ENCODE peak calls at places on chromosomes 2 and 18, in six cellular contexts. K, X, B, U, R and P are unnamed samples.

GRCh38 chr2:128421861-128422311 is 103.2 kb upstream of the HS6ST1 start:
- DNase-seq in K (no peak), X (no peak), B (no peak), U (peak), R (no peak), P (no peak)

GRCh38 chr2:177529166-177529565 is 136.6 kb downstream of the AGPS start:
- DNase-seq in K (no peak), X (no peak), B (no peak), U (no peak), R (no peak), P (no peak)

GRCh38 chr2:120239488-120240287 is 13.0 kb upstream of the RALB start:
- DNase-seq in K (no peak), X (peak), B (peak), U (peak), R (peak), P (peak)

GRCh38 chr2:18987592-18988073 is 370.8 kb downstream of the OSR1 start:
- DNase-seq in K (peak), X (peak), B (peak), U (peak), R (peak), P (peak)

GRCh38 chr2:200352631-200353030 is 46.1 kb downstream of the SPATS2L start:
- DNase-seq in K (peak), X (no peak), B (no peak), U (no peak), R (peak), P (peak)

GRCh38 chr18:4468515-4468914 is 13.4 kb upstream of the DLGAP1 start:
- DNase-seq in K (no peak), X (no peak), B (no peak), U (no peak), R (no peak), P (no peak)

GRCh38 chr2:168179592-168179991 is 67.8 kb downstream of the STK39 start:
- DNase-seq in K (no peak), X (no peak), B (no peak), U (no peak), R (no peak), P (no peak)

GRCh38 chr2:199830531-199830930 is 20.5 kb downstream of the FTCDNL1 start:
- DNase-seq in K (no peak), X (peak), B (no peak), U (no peak), R (peak), P (no peak)

GRCh38 chr18:58942486-58942885 is 77.8 kb downstream of the ZNF532 start:
- DNase-seq in K (no peak), X (peak), B (no peak), U (no peak), R (peak), P (no peak)

GRCh38 chr2:33903701-33904100 is 304.6 kb upstream of the FAM98A start:
- DNase-seq in K (no peak), X (no peak), B (no peak), U (no peak), R (no peak), P (no peak)

GRCh38 chr2:69495008-69495407 is 57.8 kb upstream of the NFU1 start:
- DNase-seq in K (no peak), X (no peak), B (no peak), U (no peak), R (no peak), P (no peak)

GRCh38 chr2:66525609-66526008 is 90.7 kb downstream of the MEIS1 start:
- DNase-seq in K (peak), X (no peak), B (no peak), U (no peak), R (no peak), P (no peak)

GRCh38 chr2:46690825-46691224 is 211.5 kb downstream of the TMEM247 start:
- DNase-seq in K (no peak), X (peak), B (peak), U (no peak), R (peak), P (no peak)

GRCh38 chr2:71153585-71153984 is 23.2 kb downstream of the MPHOSPH10 start:
- DNase-seq in K (no peak), X (no peak), B (no peak), U (no peak), R (no peak), P (no peak)

GRCh38 chr2:202494300-202494699 is 118.2 kb downstream of the BMPR2 start:
- DNase-seq in K (peak), X (peak), B (peak), U (no peak), R (peak), P (peak)

GRCh38 chr2:96072746-96073145 is 38.0 kb upstream of the GPAT2 start:
- DNase-seq in K (no peak), X (no peak), B (no peak), U (no peak), R (no peak), P (no peak)

GRCh38 chr18:79850731-79851130 is 53.0 kb downstream of the KCNG2 start:
- DNase-seq in K (no peak), X (no peak), B (no peak), U (peak), R (no peak), P (no peak)

GRCh38 chr2:193806088-193806774 is 1611.5 kb upstream of the TMEFF2 start:
- DNase-seq in K (no peak), X (peak), B (no peak), U (no peak), R (peak), P (no peak)

GRCh38 chr18:10270160-10270571 is 184.3 kb upstream of the APCDD1 start:
- DNase-seq in K (no peak), X (peak), B (no peak), U (peak), R (peak), P (no peak)

GRCh38 chr2:203682688-203683130 is 23.7 kb upstream of the CD28 start:
- DNase-seq in K (no peak), X (peak), B (no peak), U (no peak), R (peak), P (peak)

GRCh38 chr2:190637331-190637734 is 11.6 kb upstream of the NAB1 start:
- DNase-seq in K (peak), X (peak), B (peak), U (no peak), R (peak), P (no peak)
- H3K4me3 ChIP-seq in K (no peak), X (no peak), B (no peak), U (no peak), R (no peak), P (no peak)

GRCh38 chr18:78623142-78623541 is 356.5 kb upstream of the SALL3 start:
- DNase-seq in K (no peak), X (no peak), B (no peak), U (peak), R (no peak), P (no peak)

GRCh38 chr18:78627546-78628315 is 351.9 kb upstream of the SALL3 start:
- DNase-seq in K (no peak), X (no peak), B (no peak), U (no peak), R (no peak), P (no peak)

GRCh38 chr18:78624646-78625279 is 354.9 kb upstream of the SALL3 start:
- DNase-seq in K (no peak), X (no peak), B (no peak), U (peak), R (no peak), P (no peak)

GRCh38 chr18:78625446-78625845 is 354.2 kb upstream of the SALL3 start:
- DNase-seq in K (no peak), X (no peak), B (no peak), U (peak), R (no peak), P (no peak)

GRCh38 chr18:78625895-78626294 is 353.7 kb upstream of the SALL3 start:
- DNase-seq in K (no peak), X (no peak), B (no peak), U (no peak), R (no peak), P (no peak)
- H3K4me3 ChIP-seq in K (no peak), X (no peak), B (no peak), U (no peak), R (no peak), P (no peak)

DNA sequence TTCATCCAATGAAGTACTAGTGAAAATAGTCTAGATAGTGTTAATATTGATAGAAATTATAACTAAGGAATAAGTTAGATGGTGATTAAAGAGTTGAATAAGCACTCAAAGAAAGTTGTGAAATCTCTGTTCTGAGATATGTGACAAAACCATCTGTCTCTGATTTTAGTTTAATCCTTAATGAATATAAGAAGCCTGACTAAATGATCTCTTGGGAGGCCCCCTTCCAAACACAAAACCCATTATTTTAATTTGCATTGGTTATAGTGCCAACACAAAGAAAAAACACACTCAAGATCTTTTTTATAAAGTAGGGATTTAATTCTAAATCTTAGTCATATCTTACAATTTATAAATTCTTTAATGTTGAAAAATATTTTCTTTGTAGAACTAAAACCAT is 34.0 kb downstream of the SCN2A start:
- DNase-seq in K (no peak), X (no peak), B (no peak), U (no peak), R (no peak), P (no peak)
- H3K4me3 ChIP-seq in K (no peak), X (no peak), B (no peak), U (no peak), R (no peak), P (no peak)

GRCh38 chr2:215422676-215423075 is 13.2 kb downstream of the FN1 start:
- DNase-seq in K (no peak), X (no peak), B (no peak), U (no peak), R (peak), P (no peak)

GRCh38 chr2:215425021-215425782 is 10.7 kb downstream of the FN1 start:
- DNase-seq in K (no peak), X (peak), B (no peak), U (no peak), R (peak), P (no peak)

GRCh38 chr2:215421859-215422461 is 13.9 kb downstream of the FN1 start:
- DNase-seq in K (peak), X (no peak), B (no peak), U (no peak), R (peak), P (no peak)

GRCh38 chr2:215423234-215423633 is 12.6 kb downstream of the FN1 start:
- DNase-seq in K (no peak), X (peak), B (no peak), U (no peak), R (peak), P (no peak)

DNA sequence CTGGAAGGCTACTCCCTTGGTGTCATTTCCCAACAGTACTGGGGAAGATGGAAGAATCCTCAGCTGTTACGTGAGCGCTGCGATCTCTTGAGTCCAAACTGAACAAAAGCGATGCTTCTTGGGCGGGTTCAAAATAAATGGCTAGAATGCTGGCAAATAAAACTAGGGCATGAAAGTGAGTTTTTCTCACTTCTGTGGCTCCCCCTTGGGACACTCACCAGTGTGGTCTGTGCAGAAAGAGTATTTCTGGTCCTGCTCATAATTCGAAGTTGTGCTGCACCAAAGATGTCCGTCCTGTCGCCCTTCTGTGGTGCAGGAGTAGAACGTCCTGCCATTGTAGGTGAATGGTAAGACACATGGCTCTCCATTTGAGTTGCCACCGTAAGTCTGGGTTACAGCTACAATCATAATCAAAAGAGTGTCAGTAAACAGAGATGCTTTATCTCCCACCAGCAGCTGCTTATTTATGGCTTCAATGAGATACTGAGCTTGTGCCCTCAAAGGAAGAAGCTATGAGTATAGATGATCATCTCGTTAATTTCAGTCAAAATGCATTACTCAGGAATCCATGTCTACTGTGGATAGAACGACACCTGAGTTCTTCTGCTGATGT is 11.8 kb downstream of the FN1 start:
- DNase-seq in K (no peak), X (peak), B (no peak), U (no peak), R (peak), P (no peak)
- H3K4me3 ChIP-seq in K (no peak), X (no peak), B (peak), U (no peak), R (peak), P (peak)

DNA sequence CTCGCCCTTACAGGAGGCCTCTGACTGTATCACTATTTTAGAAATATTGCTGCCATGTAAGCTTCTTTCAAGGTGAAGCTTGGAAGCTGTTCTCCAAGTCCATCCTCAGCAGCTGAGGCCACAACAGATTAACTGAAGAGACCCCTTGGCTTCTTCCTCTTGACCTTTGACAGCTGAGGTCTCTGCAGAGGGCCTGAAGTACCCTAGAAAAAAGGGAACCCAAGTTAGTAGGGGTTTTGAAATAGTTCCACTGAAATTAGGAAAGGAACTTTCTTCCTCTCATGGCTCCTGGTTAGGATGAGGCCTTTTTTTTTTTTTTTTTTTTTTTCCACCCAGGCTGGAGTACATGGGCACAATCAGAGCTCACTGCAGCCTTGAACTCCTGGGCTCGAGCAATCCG is 15.5 kb upstream of the IHH start:
- DNase-seq in K (no peak), X (no peak), B (no peak), U (no peak), R (no peak), P (no peak)
- H3K4me3 ChIP-seq in K (no peak), X (no peak), B (no peak), U (no peak), R (no peak), P (no peak)

DNA sequence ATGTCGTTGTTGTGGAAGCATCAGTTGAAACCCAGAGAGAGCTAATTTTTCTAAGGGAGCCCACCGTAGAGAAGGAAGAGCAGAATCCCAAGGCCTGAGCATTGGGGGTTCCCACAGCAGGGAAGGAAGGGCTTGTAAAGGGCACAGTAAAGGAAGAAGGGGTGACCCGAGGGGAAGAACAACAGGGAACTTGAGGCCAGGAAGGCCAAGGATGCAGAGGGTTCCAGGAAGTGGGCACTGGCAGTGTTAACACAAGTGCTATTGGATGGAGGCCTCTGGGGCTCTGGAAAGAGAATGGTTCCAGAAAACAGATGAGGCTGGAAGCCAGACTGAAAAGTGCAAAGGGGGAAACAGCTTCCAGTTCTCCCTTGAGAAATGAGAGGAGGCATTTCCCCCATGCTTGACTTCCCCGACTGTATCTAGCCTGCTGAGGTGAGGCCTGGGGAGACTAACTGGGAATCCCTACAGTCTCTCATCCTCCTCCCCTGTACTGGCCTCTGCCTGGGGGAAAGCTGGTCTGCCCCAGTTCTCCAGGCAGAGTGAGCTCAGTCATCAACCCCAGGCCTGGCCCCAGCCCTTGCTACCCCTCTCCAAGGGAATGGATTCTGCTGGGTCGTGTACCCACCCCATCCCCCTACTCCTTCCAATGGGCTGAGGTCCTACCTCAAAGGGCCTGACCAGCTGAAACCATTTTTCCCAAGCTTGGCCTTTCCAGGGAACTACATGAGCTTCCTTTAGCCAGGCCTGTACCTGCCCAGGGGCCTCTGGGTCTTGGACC is 43.2 kb upstream of the MRPL33 start:
- DNase-seq in K (no peak), X (no peak), B (no peak), U (no peak), R (no peak), P (no peak)
- H3K4me3 ChIP-seq in K (no peak), X (no peak), B (no peak), U (no peak), R (no peak), P (no peak)

DNA sequence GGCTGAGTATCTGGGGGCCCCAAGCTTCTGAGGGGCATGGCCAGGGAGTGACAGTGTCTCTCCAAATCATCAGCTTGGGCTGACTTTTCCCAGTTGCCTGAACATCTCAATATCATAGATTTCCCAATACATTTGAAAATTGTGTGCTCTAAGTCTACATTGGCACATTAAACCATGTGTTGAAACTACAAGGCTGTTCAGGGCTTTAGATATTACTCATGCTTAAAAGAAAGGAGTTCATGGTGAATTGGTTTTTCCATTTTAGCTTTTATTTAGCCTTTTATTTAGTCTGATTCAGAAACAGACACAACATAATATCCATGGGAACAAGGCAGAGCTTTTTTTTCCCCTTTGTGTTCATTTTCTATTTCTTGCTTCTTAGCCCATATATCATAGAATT is 49.9 kb upstream of the GALR1 start:
- DNase-seq in K (no peak), X (no peak), B (no peak), U (no peak), R (no peak), P (no peak)
- H3K4me3 ChIP-seq in K (no peak), X (no peak), B (no peak), U (no peak), R (no peak), P (no peak)

GRCh38 chr18:46321954-46322353 is 217.8 kb downstream of the HAUS1 start:
- DNase-seq in K (peak), X (no peak), B (no peak), U (no peak), R (no peak), P (no peak)
- H3K4me3 ChIP-seq in K (no peak), X (no peak), B (no peak), U (no peak), R (no peak), P (no peak)

DNA sequence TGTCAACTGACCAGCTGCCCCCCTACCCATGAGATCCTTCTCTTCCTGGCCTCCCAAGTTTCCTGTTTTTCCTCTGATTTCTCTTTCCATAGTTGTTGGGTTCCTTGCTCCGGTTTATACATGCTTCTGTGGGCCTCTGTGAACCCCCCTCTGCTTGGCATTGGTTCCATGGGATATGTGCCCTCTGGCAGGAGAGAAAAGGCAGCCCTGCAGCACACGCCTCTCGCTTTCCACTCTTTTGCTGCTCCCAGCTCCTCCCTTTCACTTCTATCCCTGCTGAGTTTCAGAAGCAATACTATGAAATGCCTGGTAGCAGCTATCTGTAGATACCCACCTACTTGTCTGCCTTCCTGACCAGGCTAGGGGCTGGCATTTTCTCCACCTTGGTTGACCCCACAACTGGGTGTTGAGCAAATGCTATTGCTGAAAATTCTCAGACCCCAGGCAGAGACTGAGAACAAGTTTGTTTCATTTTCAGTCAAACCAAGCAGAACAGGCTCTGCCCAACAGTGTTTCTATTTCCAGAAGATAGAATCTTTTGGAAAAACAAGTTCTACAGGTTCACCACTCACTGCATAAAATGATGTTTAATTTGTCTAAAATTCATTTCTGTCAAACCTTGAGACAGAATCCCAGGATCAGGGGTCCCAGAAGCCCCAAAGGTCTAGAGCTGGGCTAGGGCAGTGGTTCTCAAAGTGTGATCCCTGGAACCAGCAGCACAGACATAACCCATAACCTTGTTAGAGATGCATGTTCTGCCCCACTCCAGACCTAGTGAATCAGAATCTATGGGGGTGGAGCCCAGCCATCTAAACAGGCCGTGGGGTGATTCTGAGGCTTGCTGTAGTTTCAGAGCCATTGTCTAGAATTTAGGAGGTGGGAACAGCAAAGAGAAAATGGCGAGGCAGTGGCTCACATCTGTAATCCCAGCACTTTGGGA is 13.4 kb downstream of the CAPG start:
- DNase-seq in K (no peak), X (no peak), B (no peak), U (peak), R (no peak), P (no peak)
- H3K4me3 ChIP-seq in K (no peak), X (no peak), B (no peak), U (peak), R (no peak), P (no peak)